ENCODE peak calls at places on chromosome 16, in eight cellular contexts. S, J, P, M, U, X, Q and N are unnamed samples.

GRCh38 chr16:76654421-76654820 is 377.2 kb downstream of the CNTNAP4 start:
- DNase-seq in U (no peak), P (no peak), S (no peak), X (no peak), M (no peak), J (no peak), Q (no peak), N (no peak)

GRCh38 chr16:29813644-29814562 is 1.9 kb downstream of the PRRT2 start:
- DNase-seq in S (no peak), X (no peak), M (no peak), P (no peak), Q (no peak), U (no peak), J (no peak), N (no peak)

GRCh38 chr16:81616321-81617020 is 162.6 kb upstream of the PLCG2 start:
- DNase-seq in X (peak; percentile 88), M (peak; percentile 85), P (peak; percentile 22), Q (no peak), J (peak; percentile 59), S (no peak), U (peak; percentile 61), N (no peak)

GRCh38 chr16:3458278-3458851 is 14.9 kb downstream of the NAA60 start:
- DNase-seq in M (no peak), U (no peak), Q (no peak), X (no peak), S (no peak), P (no peak), J (no peak), N (no peak)

GRCh38 chr16:67304006-67304405 is 22.5 kb downstream of the KCTD19 start:
- DNase-seq in P (no peak), J (no peak), U (no peak), X (no peak), M (no peak), S (no peak), Q (no peak), N (no peak)

GRCh38 chr16:66945939-66946338 is 10.6 kb downstream of the CES2 start:
- DNase-seq in Q (no peak), U (no peak), S (no peak), J (no peak), P (no peak), M (no peak), X (no peak), N (no peak)

GRCh38 chr16:2985893-2986355 is 5.7 kb upstream of the PKMYT1 start:
- DNase-seq in X (no peak), Q (no peak), P (no peak), J (no peak), U (no peak), S (no peak), M (peak; percentile 40), N (no peak)

GRCh38 chr16:2949705-2950399 is 14.2 kb upstream of the KREMEN2 start:
- DNase-seq in X (no peak), U (no peak), M (no peak), J (no peak), S (no peak), Q (no peak), P (no peak), N (no peak)

GRCh38 chr16:9713151-9713550 is 469.1 kb downstream of the GRIN2A start:
- DNase-seq in P (no peak), M (no peak), J (no peak), Q (no peak), X (no peak), U (no peak), S (no peak), N (no peak)

GRCh38 chr16:85461814-85462404 is 151.2 kb upstream of the GSE1 start:
- DNase-seq in U (no peak), M (no peak), S (peak; percentile 97), X (no peak), P (peak; percentile 46), Q (peak; percentile 85), J (no peak), N (no peak)

GRCh38 chr16:72715267-72715666 is 332.7 kb downstream of the ZFHX3 start:
- DNase-seq in X (no peak), Q (no peak), U (no peak), M (no peak), S (no peak), P (peak; percentile 23), J (no peak), N (no peak)

GRCh38 chr16:70160388-70160787 is 13.2 kb upstream of the CLEC18C start:
- DNase-seq in J (no peak), U (no peak), S (no peak), P (no peak), M (peak; percentile 14), Q (no peak), X (no peak), N (peak; percentile 23)

GRCh38 chr16:57623251-57624043 is 5.0 kb upstream of the ADGRG1 start:
- DNase-seq in J (no peak), S (no peak), P (peak; percentile 54), M (peak; percentile 66), X (no peak), Q (peak; percentile 72), U (no peak), N (no peak)

GRCh38 chr16:88553739-88554138 is 16.5 kb upstream of the ZC3H18 start:
- DNase-seq in X (no peak), S (no peak), M (no peak), J (no peak), P (no peak), Q (no peak), U (no peak), N (no peak)

GRCh38 chr16:47258874-47259461 is 115.2 kb upstream of the NETO2 start:
- DNase-seq in S (no peak), J (no peak), M (no peak), U (peak; percentile 5), Q (no peak), P (peak; percentile 37), X (no peak), N (no peak)

GRCh38 chr16:381788-382717 is at the start of gene PGAP6:
- DNase-seq in Q (no peak), J (peak; percentile 53), X (peak; percentile 76), S (peak; percentile 39), M (peak; percentile 66), U (peak; percentile 61), P (no peak), N (peak; percentile 55)

GRCh38 chr16:49700222-49700927 is 155.5 kb downstream of the ZNF423 start:
- DNase-seq in U (no peak), S (no peak), P (peak; percentile 55), M (peak; percentile 67), Q (no peak), X (no peak), J (no peak), N (no peak)

GRCh38 chr16:50313596-50314483 is 47.5 kb downstream of the ADCY7 start:
- DNase-seq in U (no peak), S (no peak), J (no peak), M (peak; percentile 85), X (peak; percentile 79), P (peak; percentile 76), Q (no peak), N (peak; percentile 87)

GRCh38 chr16:31206776-31207175 is 4.2 kb upstream of the PYCARD start:
- DNase-seq in J (no peak), U (no peak), P (no peak), M (no peak), X (no peak), Q (no peak), S (no peak), N (no peak)

GRCh38 chr16:57600952-57601580 is 27.4 kb upstream of the ADGRG1 start:
- DNase-seq in S (no peak), Q (no peak), J (no peak), X (peak; percentile 16), M (no peak), P (no peak), U (no peak), N (no peak)

GRCh38 chr16:69217433-69217832 is 30.5 kb downstream of the SNTB2 start:
- DNase-seq in J (no peak), U (no peak), Q (no peak), X (no peak), P (peak; percentile 61), S (no peak), M (no peak), N (no peak)

GRCh38 chr16:12313902-12314621 is 337.5 kb downstream of the SNX29 start:
- DNase-seq in S (no peak), M (no peak), U (no peak), X (no peak), J (no peak), P (no peak), Q (no peak), N (no peak)

GRCh38 chr16:57041182-57042156 is 50.9 kb upstream of the CPNE2 start:
- DNase-seq in X (peak; percentile 89), S (no peak), P (no peak), U (peak; percentile 73), Q (no peak), M (no peak), J (peak; percentile 79), N (no peak)

GRCh38 chr16:21260870-21261791 is 17.0 kb downstream of the CRYM start:
- DNase-seq in M (peak; percentile 67), J (no peak), Q (peak; percentile 5), S (no peak), U (no peak), X (no peak), P (peak; percentile 98), N (no peak)

GRCh38 chr16:89779917-89780316 is 36.5 kb downstream of the FANCA start:
- DNase-seq in P (no peak), Q (no peak), J (no peak), U (no peak), X (no peak), S (no peak), M (no peak), N (no peak)

GRCh38 chr16:4601317-4602186 is 13.1 kb downstream of the UBALD1 start:
- DNase-seq in S (peak; percentile 67), M (no peak), Q (no peak), J (no peak), U (no peak), X (no peak), P (no peak), N (no peak)

GRCh38 chr16:534089-534635 is 6.7 kb downstream of the CAPN15 start:
- DNase-seq in U (no peak), J (no peak), Q (no peak), P (no peak), M (no peak), S (no peak), X (no peak), N (no peak)